ENCODE peak calls at places on chromosome 1, in four cellular contexts. K is hypothalamus, R is EH, X is D341Med. J is an unnamed sample.

GRCh38 chr1:94806451-94806861 is 13.7 kb upstream of the SLC44A3 start:
- DNase-seq in K (no peak), R (peak; percentile 46), X (no peak), J (peak; percentile 50)

GRCh38 chr1:246827396-246827795 is 103.2 kb downstream of the SCCPDH start:
- DNase-seq in R (peak; percentile 64), X (no peak), K (no peak), J (no peak)

GRCh38 chr1:79364896-79365295 is 358.4 kb upstream of the ADGRL4 start:
- DNase-seq in X (no peak), R (peak; percentile 59), K (no peak), J (no peak)

GRCh38 chr1:12485231-12486172 is 132.5 kb downstream of the DHRS3 start:
- DNase-seq in R (peak; percentile 66), K (no peak), X (no peak), J (no peak)

GRCh38 chr1:4170548-4170947 is 270.5 kb upstream of the C1orf174 start:
- DNase-seq in K (no peak), R (no peak), X (no peak), J (no peak)

GRCh38 chr1:65149391-65149729 is 1.4 kb downstream of the AK4 start:
- DNase-seq in R (peak; percentile 13), X (no peak), K (no peak), J (no peak)

GRCh38 chr1:43834280-43835140 is 99.1 kb upstream of the ARTN start:
- DNase-seq in X (no peak), R (peak; percentile 89), K (no peak), J (no peak)

GRCh38 chr1:206921772-206922265 is at the start of gene FCMR:
- DNase-seq in K (no peak), X (no peak), R (no peak), J (peak; percentile 30)

GRCh38 chr1:18073066-18073642 is 34.4 kb upstream of the IGSF21 start:
- DNase-seq in K (no peak), X (no peak), R (no peak), J (no peak)

GRCh38 chr1:229848762-229849677 is 218.0 kb upstream of the GALNT2 start:
- DNase-seq in X (peak; percentile 74), R (peak; percentile 33), K (no peak), J (no peak)

GRCh38 chr1:1960480-1961196 is 41.6 kb upstream of the TMEM52 start:
- DNase-seq in X (no peak), K (no peak), R (peak; percentile 3), J (no peak)

J was measured in hippocampal formation.